ENCODE peak calls at places on chromosomes 3 and 15, in five cellular contexts. One of them, this sample, is unnamed.

GRCh38 chr15:80404057-80404718 is at the start of gene ARNT2:
- DNase-seq in cardiac fibroblast: no peak
- DNase-seq in BE2C: peak
- DNase-seq in WTC11: peak
- DNase-seq in H9: peak
- DNase-seq in this sample: peak

GRCh38 chr3:163043074-163043473 is 1546.5 kb downstream of the OTOL1 start:
- DNase-seq in cardiac fibroblast: peak
- DNase-seq in BE2C: peak
- DNase-seq in WTC11: peak
- DNase-seq in H9: no peak
- DNase-seq in this sample: no peak

GRCh38 chr3:127034990-127035652 is 52.2 kb downstream of the PLXNA1 start:
- DNase-seq in cardiac fibroblast: no peak
- DNase-seq in BE2C: peak
- DNase-seq in WTC11: no peak
- DNase-seq in H9: no peak
- DNase-seq in this sample: no peak

GRCh38 chr3:30855390-30855789 is 39.1 kb downstream of the GADL1 start:
- DNase-seq in cardiac fibroblast: peak
- DNase-seq in BE2C: no peak
- DNase-seq in WTC11: no peak
- DNase-seq in H9: no peak
- DNase-seq in this sample: no peak

GRCh38 chr3:126160243-126161210 is 19.9 kb downstream of the ALDH1L1 start:
- DNase-seq in cardiac fibroblast: no peak
- DNase-seq in BE2C: no peak
- DNase-seq in WTC11: no peak
- DNase-seq in H9: no peak
- DNase-seq in this sample: no peak

GRCh38 chr3:29319798-29320197 is 38.9 kb downstream of the RBMS3 start:
- DNase-seq in cardiac fibroblast: peak
- DNase-seq in BE2C: no peak
- DNase-seq in WTC11: no peak
- DNase-seq in H9: no peak
- DNase-seq in this sample: no peak

GRCh38 chr15:58331903-58332675 is 99.7 kb upstream of the LIPC start:
- DNase-seq in cardiac fibroblast: peak
- DNase-seq in BE2C: peak
- DNase-seq in WTC11: peak
- DNase-seq in H9: peak
- DNase-seq in this sample: peak

GRCh38 chr3:13878711-13879101 is 1.2 kb downstream of the WNT7A start:
- DNase-seq in cardiac fibroblast: no peak
- DNase-seq in BE2C: no peak
- DNase-seq in WTC11: peak
- DNase-seq in H9: peak
- DNase-seq in this sample: peak

GRCh38 chr3:81728766-81729544 is 32.5 kb downstream of the GBE1 start:
- DNase-seq in cardiac fibroblast: peak
- DNase-seq in BE2C: no peak
- DNase-seq in WTC11: no peak
- DNase-seq in H9: no peak
- DNase-seq in this sample: no peak

GRCh38 chr3:153244961-153245360 is 82.9 kb downstream of the RAP2B start:
- DNase-seq in cardiac fibroblast: peak
- DNase-seq in BE2C: no peak
- DNase-seq in WTC11: no peak
- DNase-seq in H9: no peak
- DNase-seq in this sample: no peak

GRCh38 chr15:68330911-68331310 is 53.4 kb downstream of the FEM1B start:
- DNase-seq in cardiac fibroblast: no peak
- DNase-seq in BE2C: no peak
- DNase-seq in WTC11: no peak
- DNase-seq in H9: no peak
- DNase-seq in this sample: no peak

GRCh38 chr3:32577621-32578556 is 7.2 kb upstream of the DYNC1LI1 start:
- DNase-seq in cardiac fibroblast: peak
- DNase-seq in BE2C: no peak
- DNase-seq in WTC11: no peak
- DNase-seq in H9: no peak
- DNase-seq in this sample: no peak

GRCh38 chr3:196502775-196503181 is 790 bp downstream of the RNF168 start:
- DNase-seq in cardiac fibroblast: peak
- DNase-seq in BE2C: peak
- DNase-seq in WTC11: no peak
- DNase-seq in H9: no peak
- DNase-seq in this sample: peak

GRCh38 chr3:117734431-117734830 is 1024.9 kb downstream of the TUSC7 start:
- DNase-seq in cardiac fibroblast: no peak
- DNase-seq in BE2C: no peak
- DNase-seq in WTC11: no peak
- DNase-seq in H9: no peak
- DNase-seq in this sample: no peak

GRCh38 chr3:132843851-132844565 is 121.8 kb upstream of the NPHP3 start:
- DNase-seq in cardiac fibroblast: no peak
- DNase-seq in BE2C: no peak
- DNase-seq in WTC11: no peak
- DNase-seq in H9: peak
- DNase-seq in this sample: no peak

GRCh38 chr15:63288778-63289378 is 11.5 kb downstream of the APH1B start:
- DNase-seq in cardiac fibroblast: peak
- DNase-seq in BE2C: no peak
- DNase-seq in WTC11: no peak
- DNase-seq in H9: no peak
- DNase-seq in this sample: no peak

GRCh38 chr3:15051531-15051930 is 13.6 kb downstream of the MRPS25 start:
- DNase-seq in cardiac fibroblast: peak
- DNase-seq in BE2C: peak
- DNase-seq in WTC11: peak
- DNase-seq in H9: peak
- DNase-seq in this sample: peak

GRCh38 chr15:55820043-55820442 is 77.1 kb upstream of the PRTG start:
- DNase-seq in cardiac fibroblast: no peak
- DNase-seq in BE2C: no peak
- DNase-seq in WTC11: no peak
- DNase-seq in H9: no peak
- DNase-seq in this sample: peak

GRCh38 chr3:12695112-12695511 is 31.2 kb upstream of the RAF1 start:
- DNase-seq in cardiac fibroblast: no peak
- DNase-seq in BE2C: no peak
- DNase-seq in WTC11: no peak
- DNase-seq in H9: no peak
- DNase-seq in this sample: no peak

GRCh38 chr15:66908503-66909095 is 156.8 kb upstream of the SMAD3 start:
- DNase-seq in cardiac fibroblast: no peak
- DNase-seq in BE2C: no peak
- DNase-seq in WTC11: no peak
- DNase-seq in H9: no peak
- DNase-seq in this sample: no peak
- TF ChIP-seq CTCF in cardiac fibroblast: no peak
- TF ChIP-seq CTCF in BE2C: peak
- TF ChIP-seq CTCF in WTC11: no peak
- TF ChIP-seq CTCF in H9: no peak
- TF ChIP-seq CTCF in this sample: no peak

DNA sequence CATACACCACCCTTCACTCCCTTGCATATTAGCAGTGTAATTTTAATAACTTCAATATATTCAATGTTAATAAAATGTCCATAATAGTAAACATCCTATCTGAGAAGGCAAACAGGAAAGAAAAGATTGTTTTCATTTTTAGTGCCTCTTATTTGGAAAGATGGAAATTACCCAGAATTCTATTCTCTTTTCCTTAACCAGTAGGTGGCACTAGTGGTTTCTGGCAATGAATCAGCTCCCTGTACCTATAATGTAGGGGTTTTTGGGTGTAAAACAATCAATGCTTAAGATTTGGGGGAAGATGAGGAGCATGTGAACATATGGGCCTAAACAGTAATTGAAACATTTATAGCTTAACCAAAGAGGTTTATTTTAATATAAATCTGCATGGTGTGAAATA is 5.7 kb upstream of the SEMA6D start:
- DNase-seq in cardiac fibroblast: peak
- DNase-seq in BE2C: peak
- DNase-seq in WTC11: no peak
- DNase-seq in H9: no peak
- DNase-seq in this sample: no peak
- TF ChIP-seq CTCF in cardiac fibroblast: peak
- TF ChIP-seq CTCF in BE2C: peak
- TF ChIP-seq CTCF in WTC11: peak
- TF ChIP-seq CTCF in H9: peak
- TF ChIP-seq CTCF in this sample: peak

GRCh38 chr15:73683624-73684536 is at the start of gene CD276:
- DNase-seq in cardiac fibroblast: peak
- DNase-seq in BE2C: peak
- DNase-seq in WTC11: peak
- DNase-seq in H9: peak
- DNase-seq in this sample: peak
- TF ChIP-seq CTCF in cardiac fibroblast: no peak
- TF ChIP-seq CTCF in BE2C: peak
- TF ChIP-seq CTCF in WTC11: no peak
- TF ChIP-seq CTCF in H9: peak
- TF ChIP-seq CTCF in this sample: no peak

DNA sequence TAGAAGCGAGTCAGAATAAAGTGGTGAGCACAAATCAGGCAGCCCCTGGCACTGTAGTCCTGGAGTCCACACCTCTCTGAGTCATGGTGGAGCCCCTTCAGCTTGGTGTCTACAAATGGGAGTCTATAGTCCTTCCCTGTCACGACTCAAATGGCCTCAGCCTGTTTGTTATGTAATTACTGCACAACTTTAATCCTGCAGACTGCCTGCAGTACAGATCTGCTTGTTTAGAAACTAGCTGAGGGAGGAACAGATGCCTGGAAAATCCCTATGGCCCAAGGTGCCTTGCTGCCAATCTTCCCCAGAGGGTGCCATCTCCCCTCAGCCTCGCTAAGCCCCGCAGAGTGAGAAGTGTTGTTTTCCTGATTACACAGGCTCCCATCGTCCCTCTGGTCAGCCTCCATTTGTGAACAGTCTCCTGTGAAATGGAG is 3.9 kb upstream of the CXCR6 start:
- DNase-seq in cardiac fibroblast: no peak
- DNase-seq in BE2C: no peak
- DNase-seq in WTC11: no peak
- DNase-seq in H9: no peak
- DNase-seq in this sample: no peak
- TF ChIP-seq CTCF in cardiac fibroblast: no peak
- TF ChIP-seq CTCF in BE2C: no peak
- TF ChIP-seq CTCF in WTC11: no peak
- TF ChIP-seq CTCF in H9: no peak
- TF ChIP-seq CTCF in this sample: no peak

DNA sequence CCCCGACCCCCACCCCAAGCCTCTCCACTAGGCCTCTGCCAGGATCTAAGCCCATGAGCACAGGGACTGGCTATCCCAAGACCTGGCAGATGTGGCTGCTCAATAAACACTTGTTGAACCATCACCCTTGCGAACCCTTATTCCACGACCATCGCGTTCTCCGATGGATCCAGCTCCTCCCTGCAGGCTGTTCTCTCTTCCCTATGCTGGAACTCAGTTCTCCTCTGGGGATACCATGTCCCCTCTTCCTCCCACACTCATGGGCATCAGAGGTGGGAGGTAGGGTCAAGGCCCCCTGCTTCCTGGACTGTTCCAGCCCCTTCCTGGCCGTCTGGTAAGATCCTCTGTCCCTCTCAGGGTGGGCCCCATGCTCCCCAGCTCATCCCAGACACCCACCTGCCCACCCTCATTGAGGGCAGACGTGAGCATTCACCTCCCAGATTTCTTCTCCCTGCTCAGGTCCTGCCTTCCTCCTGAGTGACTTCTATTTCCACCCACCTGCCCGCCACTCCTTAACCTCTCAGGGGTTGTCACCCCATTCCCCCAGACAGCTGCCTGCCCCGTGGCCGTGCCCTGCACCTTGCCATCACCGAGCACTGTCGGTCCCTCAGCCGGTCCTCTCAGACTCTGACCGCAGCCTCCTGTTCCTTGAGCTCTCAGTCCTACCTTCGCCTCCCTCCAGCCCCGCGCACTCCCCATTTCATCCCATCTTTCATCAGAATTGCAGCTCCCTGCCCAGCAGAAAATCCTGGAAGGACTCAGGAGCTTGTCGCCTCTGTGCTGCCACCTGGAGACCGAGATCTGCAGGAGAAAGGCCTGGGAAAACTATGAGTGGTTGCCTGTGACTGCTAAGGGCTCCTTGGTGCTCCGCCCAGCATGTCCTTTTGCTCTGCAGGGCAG is 42.0 kb downstream of the PML start:
- DNase-seq in cardiac fibroblast: peak
- DNase-seq in BE2C: peak
- DNase-seq in WTC11: peak
- DNase-seq in H9: peak
- DNase-seq in this sample: peak
- TF ChIP-seq CTCF in cardiac fibroblast: peak
- TF ChIP-seq CTCF in BE2C: peak
- TF ChIP-seq CTCF in WTC11: peak
- TF ChIP-seq CTCF in H9: peak
- TF ChIP-seq CTCF in this sample: peak

GRCh38 chr15:89492111-89492641 is 4.2 kb downstream of the RHCG start:
- DNase-seq in cardiac fibroblast: no peak
- DNase-seq in BE2C: peak
- DNase-seq in WTC11: peak
- DNase-seq in H9: peak
- DNase-seq in this sample: peak
- TF ChIP-seq CTCF in cardiac fibroblast: peak
- TF ChIP-seq CTCF in BE2C: peak
- TF ChIP-seq CTCF in WTC11: peak
- TF ChIP-seq CTCF in H9: peak
- TF ChIP-seq CTCF in this sample: peak

DNA sequence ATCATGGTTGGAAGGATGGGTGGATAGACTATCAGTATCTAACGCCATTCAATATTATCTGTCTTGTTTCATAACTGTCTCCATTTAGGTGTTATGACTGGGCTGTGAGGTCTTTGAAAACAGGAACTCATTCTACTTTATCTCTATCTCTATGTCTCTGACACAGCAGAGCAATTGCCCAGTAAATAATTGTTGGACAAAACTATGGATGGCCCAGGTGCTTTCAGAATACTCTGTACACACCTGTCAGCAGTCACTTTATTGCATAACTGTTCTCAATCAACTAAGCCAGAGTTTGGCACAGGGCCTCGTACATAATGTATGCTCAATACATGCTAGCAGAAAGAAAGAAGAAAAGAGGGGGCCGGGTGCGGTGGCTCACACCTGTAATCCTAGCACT is 210.3 kb downstream of the OPA1 start:
- DNase-seq in cardiac fibroblast: no peak
- DNase-seq in BE2C: no peak
- DNase-seq in WTC11: no peak
- DNase-seq in H9: no peak
- DNase-seq in this sample: no peak
- TF ChIP-seq CTCF in cardiac fibroblast: no peak
- TF ChIP-seq CTCF in BE2C: no peak
- TF ChIP-seq CTCF in WTC11: no peak
- TF ChIP-seq CTCF in H9: no peak
- TF ChIP-seq CTCF in this sample: no peak